ENCODE peak calls at places on chromosomes 5 and 9, in ten cellular contexts. E, S, V, A, P, R, Q, J, N and F are unnamed samples.

GRCh38 chr5:172958268-172959046 is 767 bp upstream of the RPL26L1 start:
- DNase-seq in E (peak), J (peak), S (peak), P (peak), A (peak), R (peak), N (peak), Q (peak), V (peak), F (peak)

GRCh38 chr5:116375926-116376325 is 198.7 kb downstream of the SEMA6A start:
- DNase-seq in R (no peak), N (no peak), J (no peak), S (no peak), A (no peak), Q (no peak), V (no peak), P (no peak), E (no peak), F (no peak)

GRCh38 chr9:113857875-113858274 is 18.2 kb upstream of the ZNF618 start:
- DNase-seq in R (no peak), Q (no peak), N (no peak), J (no peak), E (no peak), P (peak), S (peak), V (no peak), A (no peak), F (no peak)

GRCh38 chr9:130471411-130472183 is 26.8 kb downstream of the ASS1 start:
- DNase-seq in P (no peak), Q (no peak), J (no peak), N (no peak), V (no peak), A (no peak), R (no peak), E (no peak), S (no peak), F (no peak)

GRCh38 chr9:98401140-98402025 is 145.9 kb upstream of the TBC1D2 start:
- DNase-seq in P (no peak), A (no peak), R (no peak), N (no peak), J (peak), V (no peak), S (no peak), E (no peak), Q (no peak), F (no peak)

GRCh38 chr9:137772281-137772873 is 105.2 kb upstream of the CACNA1B start:
- DNase-seq in N (no peak), Q (peak), J (peak), R (no peak), S (no peak), V (no peak), A (no peak), P (no peak), E (no peak), F (no peak)

GRCh38 chr5:97832645-97833296 is 649.7 kb upstream of the RIOK2 start:
- DNase-seq in V (no peak), J (no peak), P (no peak), A (no peak), E (no peak), S (no peak), N (no peak), Q (no peak), R (no peak), F (no peak)

GRCh38 chr5:139162448-139162847 is 35.7 kb downstream of the SIL1 start:
- DNase-seq in J (no peak), E (no peak), P (no peak), R (no peak), A (no peak), S (no peak), Q (no peak), V (no peak), N (no peak), F (no peak)

GRCh38 chr9:81591791-81592190 is 97.6 kb downstream of the TLE1 start:
- DNase-seq in E (no peak), Q (no peak), V (no peak), R (no peak), P (no peak), J (no peak), A (no peak), S (no peak), N (no peak), F (no peak)

GRCh38 chr5:1445895-1446601 is 808 bp upstream of the SLC6A3 start:
- DNase-seq in R (no peak), Q (no peak), N (no peak), V (no peak), J (no peak), E (no peak), A (no peak), S (no peak), P (no peak), F (no peak)

GRCh38 chr5:17895296-17896058 is 261.2 kb downstream of the TAF11L14 start:
- DNase-seq in E (no peak), S (no peak), J (no peak), A (no peak), V (no peak), P (no peak), R (no peak), N (no peak), Q (no peak), F (no peak)

GRCh38 chr5:110288766-110289165 is 437.7 kb downstream of the TMEM232 start:
- DNase-seq in E (peak), J (no peak), V (no peak), R (no peak), P (no peak), N (no peak), S (no peak), A (no peak), Q (no peak), F (no peak)

GRCh38 chr9:88092699-88093359 is 45.4 kb downstream of the SPATA31C2 start:
- DNase-seq in N (no peak), S (no peak), R (no peak), J (no peak), V (no peak), P (no peak), Q (peak), A (no peak), E (peak), F (no peak)

GRCh38 chr9:131296452-131296851 is 6.9 kb downstream of the PLPP7 start:
- DNase-seq in Q (no peak), E (no peak), V (no peak), S (no peak), J (no peak), A (no peak), N (no peak), P (no peak), R (no peak), F (no peak)

GRCh38 chr9:110125207-110125751 is 82.7 kb downstream of the C9orf152 start:
- DNase-seq in N (no peak), R (no peak), J (peak), Q (peak), S (no peak), E (peak), P (peak), V (no peak), A (no peak), F (no peak)

GRCh38 chr5:40838076-40838475 is 3.1 kb upstream of the RPL37 start:
- DNase-seq in R (no peak), N (no peak), A (no peak), J (no peak), P (no peak), S (no peak), Q (no peak), E (no peak), V (no peak), F (no peak)

GRCh38 chr9:38066167-38066906 is 2.7 kb downstream of the SHB start:
- DNase-seq in S (no peak), E (peak), Q (no peak), P (no peak), N (no peak), J (no peak), V (no peak), A (no peak), R (no peak), F (no peak)

GRCh38 chr9:21558627-21559401 is 76.7 kb upstream of the IFNE start:
- DNase-seq in J (peak), R (no peak), S (no peak), Q (no peak), P (no peak), A (no peak), N (peak), V (peak), E (peak), F (no peak)

GRCh38 chr5:6729400-6730310 is 16.4 kb downstream of the TENT4A start:
- DNase-seq in J (no peak), P (peak), S (no peak), N (no peak), V (no peak), R (peak), A (no peak), Q (no peak), E (no peak), F (peak)

GRCh38 chr5:72063219-72063819 is 44.0 kb upstream of the MAP1B start:
- DNase-seq in S (no peak), A (no peak), Q (peak), R (no peak), J (peak), V (no peak), P (no peak), E (peak), N (peak), F (no peak)

GRCh38 chr5:141663506-141663905 is 12.3 kb upstream of the FCHSD1 start:
- DNase-seq in J (no peak), R (no peak), V (no peak), P (no peak), E (no peak), Q (no peak), A (no peak), S (no peak), N (no peak), F (no peak)

GRCh38 chr9:116204252-116204882 is 50.8 kb downstream of the PAPPA start:
- DNase-seq in E (no peak), V (no peak), R (no peak), S (no peak), J (no peak), Q (no peak), P (no peak), N (no peak), A (no peak), F (no peak)

GRCh38 chr9:113547501-113547900 is 84.0 kb downstream of the RGS3 start:
- DNase-seq in S (no peak), Q (no peak), A (no peak), R (no peak), N (no peak), E (no peak), V (no peak), J (no peak), P (no peak), F (no peak)

GRCh38 chr9:117120061-117120460 is 294.8 kb downstream of the ASTN2 start:
- DNase-seq in N (no peak), S (no peak), V (no peak), A (no peak), E (no peak), R (no peak), P (no peak), Q (no peak), J (no peak), F (no peak)

GRCh38 chr9:127418037-127418471 is 6.1 kb upstream of the ZNF79 start:
- DNase-seq in N (peak), Q (peak), R (no peak), S (no peak), J (no peak), P (no peak), A (no peak), E (no peak), V (peak), F (peak)

GRCh38 chr9:93254806-93255519 is 71.0 kb downstream of the WNK2 start:
- DNase-seq in E (no peak), N (no peak), R (no peak), S (no peak), Q (no peak), J (no peak), V (no peak), P (peak), A (no peak), F (no peak)

GRCh38 chr9:99866398-99866797 is 40.1 kb upstream of the STX17 start:
- DNase-seq in J (no peak), A (no peak), N (no peak), P (no peak), V (no peak), Q (no peak), S (peak), R (no peak), E (no peak), F (no peak)

GRCh38 chr5:111699324-111699723 is 57.7 kb downstream of the NREP start:
- DNase-seq in A (no peak), Q (no peak), E (no peak), R (no peak), V (no peak), J (no peak), S (no peak), N (no peak), P (no peak), F (no peak)

GRCh38 chr5:113084402-113085083 is 107.9 kb downstream of the DCP2 start:
- DNase-seq in S (no peak), P (no peak), Q (no peak), A (no peak), E (no peak), R (no peak), V (no peak), J (no peak), N (no peak), F (no peak)

GRCh38 chr5:26669031-26669430 is 369.4 kb downstream of the CDH9 start:
- DNase-seq in V (no peak), A (no peak), R (no peak), J (no peak), S (no peak), Q (no peak), P (no peak), E (no peak), N (no peak), F (no peak)

GRCh38 chr5:31809037-31809910 is 170.3 kb downstream of the PDZD2 start:
- DNase-seq in J (peak), E (peak), N (peak), P (peak), R (no peak), Q (peak), A (peak), S (peak), V (peak), F (no peak)

GRCh38 chr9:115141612-115142011 is 23.7 kb upstream of the TNC start:
- DNase-seq in Q (no peak), A (no peak), V (no peak), R (no peak), J (no peak), E (no peak), P (no peak), S (no peak), N (no peak), F (no peak)

GRCh38 chr9:134642385-134643181 is 980 bp downstream of the COL5A1 start:
- DNase-seq in A (no peak), P (peak), N (peak), Q (peak), V (peak), S (no peak), J (peak), R (no peak), E (peak), F (no peak)

GRCh38 chr5:93578179-93578812 is 2.7 kb downstream of the NR2F1-AS1 start:
- DNase-seq in P (no peak), E (no peak), R (no peak), A (no peak), S (no peak), V (no peak), Q (no peak), J (no peak), N (no peak), F (no peak)

GRCh38 chr9:137083418-137084004 is 3.3 kb upstream of the MAN1B1 start:
- DNase-seq in V (peak), E (peak), A (no peak), N (no peak), S (no peak), Q (no peak), J (peak), R (no peak), P (peak), F (no peak)

GRCh38 chr5:157611571-157612067 is 36.0 kb upstream of the ADAM19 start:
- DNase-seq in N (no peak), V (no peak), E (no peak), P (no peak), S (no peak), R (no peak), J (no peak), A (no peak), Q (no peak), F (no peak)